ENCODE peak calls at places on chromosomes 1 and 21, in nine cellular contexts. M is DMS153; G is lower leg skin; K is psoas muscle; B is DMS79 treated with DMSO at 0.1 percent for 48 hours; V is activated T-cell treated with anti-CD3 and anti-CD28 coated beads for 1 hour; A is choroid plexus epithelial cell; R is CD4-positive, alpha-beta memory T cell; Z is stimulated activated CD4-positive, alpha-beta T cell treated with anti-CD3 and anti-CD28 coated beads, Interleukin-15, amount 100 ng/mL, for 1 hour. F is an unnamed sample.

GRCh38 chr1:152756872-152757271 is 953 bp upstream of the KPRP start:
- DNase-seq in M (no peak), V (no peak), Z (no peak), G (no peak), B (no peak), K (no peak), R (no peak), A (no peak), F (no peak)

GRCh38 chr21:46109251-46110221 is 11.6 kb downstream of the COL6A2 start:
- DNase-seq in R (no peak), Z (no peak), K (no peak), A (no peak), B (no peak), M (no peak), V (no peak), G (peak; percentile 72), F (peak; percentile 6)

GRCh38 chr1:43934279-43934985 is 831 bp downstream of the ARTN start:
- DNase-seq in Z (no peak), B (peak; percentile 72), K (peak; percentile 72), R (peak; percentile 23), M (peak; percentile 66), V (peak; percentile 34), G (no peak), A (peak; percentile 72), F (peak; percentile 71)

GRCh38 chr1:234724517-234725176 is 114.7 kb upstream of the IRF2BP2 start:
- DNase-seq in B (peak; percentile 86), V (no peak), Z (peak; percentile 20), R (no peak), K (peak; percentile 62), A (no peak), M (no peak), G (peak; percentile 93), F (peak; percentile 78)

GRCh38 chr1:186152227-186152944 is 222.7 kb downstream of the TPR start:
- DNase-seq in M (no peak), R (no peak), K (no peak), Z (no peak), G (no peak), V (no peak), B (no peak), A (peak; percentile 82), F (no peak)

GRCh38 chr1:29708818-29709710 is 472.7 kb downstream of the PTPRU start:
- DNase-seq in Z (no peak), B (peak; percentile 62), M (peak; percentile 85), A (peak; percentile 47), K (no peak), G (no peak), R (no peak), V (no peak), F (peak; percentile 78)

GRCh38 chr1:235882816-235883215 is 16.1 kb upstream of the LYST start:
- DNase-seq in G (peak; percentile 67), A (peak; percentile 45), M (no peak), V (no peak), R (no peak), B (peak; percentile 83), Z (no peak), K (no peak), F (no peak)

GRCh38 chr1:88683516-88683847 is 591 bp upstream of the PKN2 start:
- DNase-seq in A (peak; percentile 66), R (no peak), Z (no peak), G (peak; percentile 87), B (peak; percentile 67), M (no peak), K (peak; percentile 42), V (peak; percentile 34), F (peak; percentile 16)

GRCh38 chr1:3789421-3790300 is 6.6 kb downstream of the LRRC47 start:
- DNase-seq in B (no peak), K (no peak), V (no peak), R (no peak), M (no peak), Z (no peak), G (no peak), A (no peak), F (no peak)

GRCh38 chr1:58454807-58455206 is 91.7 kb downstream of the OMA1 start:
- DNase-seq in Z (no peak), R (no peak), V (no peak), K (no peak), M (no peak), B (no peak), G (no peak), A (no peak), F (no peak)

GRCh38 chr1:201649776-201650607 is 111.1 kb downstream of the NAV1 start:
- DNase-seq in V (no peak), R (no peak), B (peak; percentile 27), Z (no peak), K (peak; percentile 76), A (peak; percentile 84), M (peak; percentile 79), G (peak; percentile 96), F (peak; percentile 79)

GRCh38 chr1:85313888-85314696 is 37.7 kb upstream of the BCL10 start:
- DNase-seq in G (no peak), Z (no peak), V (no peak), R (no peak), B (peak; percentile 16), K (no peak), M (peak; percentile 8), A (peak; percentile 93), F (no peak)

GRCh38 chr1:95233321-95233736 is 681 bp upstream of the RWDD3 start:
- DNase-seq in A (peak; percentile 37), G (peak; percentile 84), M (no peak), R (no peak), Z (no peak), V (no peak), K (peak; percentile 33), B (peak; percentile 52), F (no peak)

GRCh38 chr1:23581219-23581618 is 21.9 kb upstream of the ID3 start:
- DNase-seq in V (no peak), M (no peak), R (no peak), A (peak; percentile 93), K (peak; percentile 67), Z (no peak), G (no peak), B (no peak), F (peak; percentile 70)

GRCh38 chr1:80892452-80892995 is 908.2 kb upstream of the ADGRL2 start:
- DNase-seq in B (no peak), A (peak; percentile 39), R (no peak), M (no peak), V (no peak), G (no peak), K (no peak), Z (no peak), F (no peak)

GRCh38 chr1:25640646-25641328 is 24.2 kb downstream of the MAN1C1 start:
- DNase-seq in R (no peak), G (peak; percentile 48), Z (no peak), K (no peak), B (no peak), M (no peak), V (no peak), A (no peak), F (no peak)

GRCh38 chr1:101964708-101965107 is 32.0 kb downstream of the OLFM3 start:
- DNase-seq in B (no peak), G (no peak), V (no peak), A (no peak), R (no peak), Z (no peak), M (no peak), K (no peak), F (no peak)

GRCh38 chr21:45535341-45536081 is 6.7 kb downstream of the SLC19A1 start:
- DNase-seq in M (no peak), B (no peak), V (no peak), Z (no peak), R (no peak), A (no peak), G (peak; percentile 81), K (peak; percentile 17), F (peak; percentile 7)

GRCh38 chr1:247906504-247907047 is 11.2 kb downstream of the OR2W3 start:
- DNase-seq in M (no peak), A (peak; percentile 12), G (no peak), Z (no peak), R (peak; percentile 5), V (no peak), B (no peak), K (no peak), F (no peak)

GRCh38 chr21:44364151-44365053 is 11.0 kb downstream of the TRPM2 start:
- DNase-seq in G (peak; percentile 62), V (no peak), A (no peak), Z (no peak), M (no peak), B (no peak), R (no peak), K (no peak), F (no peak)

GRCh38 chr1:182149411-182149965 is 88.0 kb upstream of the ZNF648 start:
- DNase-seq in Z (no peak), M (peak; percentile 42), B (no peak), V (no peak), R (peak; percentile 12), A (peak; percentile 21), K (peak; percentile 34), G (no peak), F (no peak)

GRCh38 chr1:214019499-214019898 is 31.7 kb downstream of the PROX1 start:
- DNase-seq in M (no peak), V (no peak), K (no peak), A (no peak), R (no peak), Z (no peak), B (no peak), G (no peak), F (peak; percentile 83)

GRCh38 chr1:160363951-160364350 is 2.9 kb upstream of the NHLH1 start:
- DNase-seq in R (no peak), M (no peak), Z (no peak), G (peak; percentile 49), V (no peak), B (no peak), A (no peak), K (no peak), F (no peak)

GRCh38 chr1:230891413-230891812 is 23.1 kb upstream of the C1orf198 start:
- DNase-seq in A (peak; percentile 13), V (no peak), M (no peak), K (no peak), R (no peak), B (no peak), Z (no peak), G (no peak), F (no peak)

GRCh38 chr1:205144046-205144720 is 22.4 kb upstream of the RBBP5 start:
- DNase-seq in Z (no peak), R (no peak), A (no peak), V (no peak), B (no peak), K (no peak), M (no peak), G (no peak), F (no peak)

GRCh38 chr1:165899461-165899941 is 72.1 kb downstream of the UCK2 start:
- DNase-seq in G (no peak), A (peak; percentile 74), R (no peak), Z (no peak), V (no peak), M (no peak), B (no peak), K (peak; percentile 21), F (no peak)

GRCh38 chr1:107145637-107146036 is 4.8 kb downstream of the NTNG1 start:
- DNase-seq in V (no peak), A (no peak), K (no peak), Z (no peak), R (no peak), B (no peak), G (no peak), M (no peak), F (no peak)

GRCh38 chr1:214558002-214558770 is 6.8 kb upstream of the PTPN14 start:
- DNase-seq in R (no peak), K (peak; percentile 34), G (no peak), M (no peak), V (no peak), B (no peak), Z (no peak), A (peak; percentile 73), F (no peak)

GRCh38 chr1:33152685-33153432 is 29.0 kb downstream of the TRIM62 start:
- DNase-seq in A (peak; percentile 89), V (no peak), Z (no peak), R (no peak), M (peak; percentile 99), G (no peak), K (peak; percentile 76), B (peak; percentile 16), F (peak; percentile 92)

GRCh38 chr21:36749935-36750578 is 51.1 kb downstream of the SIM2 start:
- DNase-seq in M (no peak), B (no peak), R (no peak), K (no peak), A (no peak), G (no peak), Z (no peak), V (no peak), F (no peak)

GRCh38 chr1:65958561-65959350 is 166.1 kb downstream of the PDE4B start:
- DNase-seq in A (peak; percentile 78), R (peak; percentile 55), V (peak; percentile 3), Z (no peak), M (peak; percentile 48), B (peak; percentile 32), G (no peak), K (peak; percentile 34), F (peak; percentile 11)

F was measured in BE2C.